ENCODE peak calls at places on chromosomes 16 and 17, in eight cellular contexts. T is esophagus squamous epithelium, A is body of pancreas, F is tibial nerve, M is esophagus muscularis mucosa, Q is right lobe of liver, Z is H54, K is adrenal gland. R is an unnamed sample.

GRCh38 chr16:12573730-12574383 is 229.8 kb downstream of the CPPED1 start:
- DNase-seq in T (no peak), A (no peak), F (no peak), M (no peak), Q (peak; percentile 80), Z (peak; percentile 62), K (peak; percentile 25), R (peak; percentile 82)

GRCh38 chr16:68297908-68298307 is 12.8 kb downstream of the SLC7A6OS start:
- DNase-seq in T (no peak), A (no peak), F (no peak), M (no peak), Q (no peak), Z (no peak), K (peak; percentile 67), R (no peak)

GRCh38 chr16:47110939-47111338 is 32.8 kb downstream of the NETO2 start:
- DNase-seq in T (no peak), A (no peak), F (no peak), M (no peak), Q (no peak), Z (no peak), K (no peak), R (no peak)

GRCh38 chr16:11629071-11630030 is 38.9 kb upstream of the SNN start:
- DNase-seq in T (no peak), A (peak; percentile 60), F (no peak), M (no peak), Q (no peak), Z (no peak), K (peak; percentile 26), R (no peak)

GRCh38 chr17:21394265-21394664 is 18.1 kb downstream of the KCNJ12 start:
- DNase-seq in T (no peak), A (no peak), F (no peak), M (no peak), Q (no peak), Z (peak; percentile 40), K (no peak), R (no peak)

GRCh38 chr16:57477531-57478202 is 8.6 kb downstream of the DOK4 start:
- DNase-seq in T (no peak), A (no peak), F (no peak), M (no peak), Q (no peak), Z (no peak), K (no peak), R (no peak)

GRCh38 chr17:29909604-29910003 is 20.4 kb downstream of the SSH2 start:
- DNase-seq in T (no peak), A (no peak), F (no peak), M (no peak), Q (no peak), Z (no peak), K (no peak), R (no peak)

GRCh38 chr17:73998246-73999220 is 204.9 kb upstream of the RPL38 start:
- DNase-seq in T (no peak), A (peak; percentile 69), F (peak; percentile 15), M (no peak), Q (peak; percentile 71), Z (peak; percentile 78), K (peak; percentile 27), R (peak; percentile 16)

GRCh38 chr17:58006563-58006923 is 503 bp downstream of the SRSF1 start:
- DNase-seq in T (no peak), A (peak; percentile 74), F (peak; percentile 81), M (peak; percentile 95), Q (peak; percentile 79), Z (no peak), K (peak; percentile 85), R (peak; percentile 84)

GRCh38 chr17:81194941-81195901 is 27.5 kb downstream of the CEP131 start:
- DNase-seq in T (no peak), A (no peak), F (no peak), M (no peak), Q (no peak), Z (no peak), K (no peak), R (no peak)

DNA sequence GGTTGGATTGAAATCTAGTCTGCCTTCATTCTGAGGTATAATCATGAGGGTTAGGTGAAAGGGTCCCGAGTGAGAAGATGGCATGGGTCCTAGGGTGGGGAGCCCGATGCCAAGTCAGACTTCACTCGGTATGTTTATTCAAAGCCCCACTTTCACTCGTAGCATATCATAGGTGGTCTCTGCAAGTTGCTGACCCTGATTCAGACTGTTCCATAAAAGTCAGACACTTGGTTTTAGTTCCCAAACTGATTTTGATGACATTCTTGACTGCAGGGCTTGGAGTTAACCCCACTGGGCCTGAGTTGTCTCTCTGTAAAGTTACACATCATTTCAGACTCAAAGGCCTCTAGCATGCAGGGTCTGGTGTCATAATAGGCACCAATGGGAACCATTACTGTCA is 17.8 kb downstream of the HAPSTR1 start:
- DNase-seq in T (no peak), A (no peak), F (no peak), M (no peak), Q (no peak), Z (no peak), K (no peak), R (no peak)
- TF ChIP-seq POLR2A in T (no peak), A (no peak), F (no peak), M (no peak), Q (no peak), Z (no peak), K (no peak), R (no peak)

GRCh38 chr16:85859818-85860125 is 39.2 kb upstream of the IRF8 start:
- DNase-seq in T (no peak), A (no peak), F (no peak), M (no peak), Q (no peak), Z (no peak), K (no peak), R (no peak)

GRCh38 chr16:85857406-85857805 is 41.6 kb upstream of the IRF8 start:
- DNase-seq in T (no peak), A (no peak), F (no peak), M (no peak), Q (no peak), Z (no peak), K (no peak), R (no peak)

GRCh38 chr16:85861095-85861825 is 37.7 kb upstream of the IRF8 start:
- DNase-seq in T (no peak), A (no peak), F (no peak), M (no peak), Q (no peak), Z (no peak), K (no peak), R (no peak)

GRCh38 chr16:85860413-85861094 is 38.4 kb upstream of the IRF8 start:
- DNase-seq in T (no peak), A (no peak), F (no peak), M (no peak), Q (no peak), Z (no peak), K (no peak), R (no peak)

GRCh38 chr16:85858984-85859817 is 39.8 kb upstream of the IRF8 start:
- DNase-seq in T (no peak), A (no peak), F (no peak), M (no peak), Q (no peak), Z (no peak), K (no peak), R (no peak)
- TF ChIP-seq POLR2A in T (no peak), A (no peak), F (no peak), M (no peak), Q (no peak), Z (no peak), K (no peak), R (no peak)

GRCh38 chr17:76541739-76542450 is 2.1 kb downstream of the PRCD start:
- DNase-seq in T (no peak), A (no peak), F (no peak), M (no peak), Q (no peak), Z (no peak), K (no peak), R (no peak)

GRCh38 chr17:76542566-76542971 is 2.7 kb downstream of the PRCD start:
- DNase-seq in T (no peak), A (no peak), F (no peak), M (no peak), Q (no peak), Z (no peak), K (no peak), R (no peak)

GRCh38 chr17:76539631-76540271 is at the start of gene PRCD:
- DNase-seq in T (no peak), A (no peak), F (no peak), M (no peak), Q (no peak), Z (no peak), K (no peak), R (no peak)

GRCh38 chr17:76538941-76539340 is 903 bp upstream of the PRCD start:
- DNase-seq in T (no peak), A (no peak), F (no peak), M (no peak), Q (no peak), Z (no peak), K (no peak), R (no peak)

GRCh38 chr17:76540381-76541300 is 797 bp downstream of the PRCD start:
- DNase-seq in T (no peak), A (peak; percentile 92), F (peak; percentile 88), M (peak; percentile 97), Q (peak; percentile 89), Z (peak; percentile 100), K (peak; percentile 98), R (peak; percentile 69)
- TF ChIP-seq POLR2A in T (peak; percentile 54), A (no peak), F (peak; percentile 79), M (no peak), Q (no peak), Z (peak; percentile 49), K (no peak), R (no peak)

GRCh38 chr16:75218256-75219076 is at the start of gene CTRB1:
- DNase-seq in T (no peak), A (peak; percentile 99), F (no peak), M (no peak), Q (no peak), Z (no peak), K (peak; percentile 57), R (no peak)
- TF ChIP-seq POLR2A in T (no peak), A (peak; percentile 85), F (no peak), M (no peak), Q (no peak), Z (no peak), K (no peak), R (no peak)

DNA sequence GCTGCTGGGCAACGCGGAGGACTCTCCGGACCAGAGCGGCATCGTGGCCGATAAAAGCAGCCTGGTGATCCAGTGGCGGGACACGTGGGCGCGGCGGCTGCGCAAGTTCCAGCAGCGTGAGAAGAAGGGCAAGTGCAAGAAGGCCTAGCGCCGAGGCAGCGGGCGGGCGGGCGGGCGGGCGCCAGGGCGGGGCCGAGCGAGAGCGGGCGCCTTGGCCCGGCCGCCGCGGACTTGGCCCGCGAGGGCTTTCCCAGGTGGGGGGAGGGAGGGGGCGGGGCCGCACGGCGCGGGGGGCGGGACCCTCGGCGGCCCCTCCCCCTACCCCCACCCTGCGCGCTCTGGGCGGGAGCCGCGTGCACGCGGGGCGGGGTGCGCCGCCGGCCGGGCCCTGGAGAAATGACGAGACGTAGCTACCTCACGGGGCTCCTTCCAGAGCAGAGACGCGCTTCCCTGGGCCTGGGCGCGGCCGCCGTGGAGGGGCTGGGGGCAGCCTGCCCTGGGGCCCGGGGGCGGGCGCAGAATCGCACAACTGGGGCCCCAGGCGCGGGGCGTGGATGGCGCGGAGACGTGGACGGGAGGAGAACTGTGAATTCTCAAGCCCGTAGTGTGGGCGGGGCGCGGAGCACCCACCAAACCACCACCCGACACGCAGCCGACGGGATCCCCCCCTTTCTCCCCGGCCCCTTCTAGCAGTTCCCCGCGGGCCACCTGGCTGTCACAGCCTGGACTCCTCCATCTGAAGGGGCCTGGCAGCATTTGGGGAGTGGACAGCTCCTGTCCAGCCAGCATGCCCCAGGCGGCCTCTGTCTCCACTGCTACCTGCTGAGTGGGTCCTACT is 218.7 kb downstream of the NTN1 start:
- DNase-seq in T (no peak), A (peak; percentile 86), F (peak; percentile 64), M (no peak), Q (peak; percentile 79), Z (no peak), K (peak; percentile 82), R (peak; percentile 81)
- TF ChIP-seq POLR2A in T (peak; percentile 67), A (peak; percentile 52), F (peak; percentile 85), M (peak; percentile 47), Q (no peak), Z (no peak), K (peak; percentile 38), R (no peak)

R was measured in erythroblast.